ENCODE peak calls at places on chromosomes 5 and 9, in four cellular contexts. Y is HCT116, E is sigmoid colon, A is H1. U is an unnamed sample. For H3K4me1, the result is how much of the 10 kb centered on the place peaks cover.

GRCh38 chr9:69283003-69283402 is 42.0 kb upstream of the ENTREP1 start:
- DNase-seq in Y (no peak), E (no peak), A (no peak), U (no peak)

GRCh38 chr5:152271420-152271819 is 133.7 kb downstream of the NMUR2 start:
- DNase-seq in Y (peak), E (no peak), A (no peak), U (no peak)

GRCh38 chr9:26723486-26723885 is 169.1 kb downstream of the CAAP1 start:
- DNase-seq in Y (peak), E (no peak), A (peak), U (no peak)

GRCh38 chr5:61910771-61911170 is 395.2 kb upstream of the KIF2A start:
- DNase-seq in Y (no peak), E (no peak), A (no peak), U (no peak)

GRCh38 chr9:77802064-77802463 is 153.9 kb upstream of the GNA14 start:
- DNase-seq in Y (no peak), E (no peak), A (no peak), U (no peak)

GRCh38 chr9:33439731-33440130 is 7.7 kb downstream of the AQP3 start:
- DNase-seq in Y (no peak), E (no peak), A (no peak), U (no peak)

GRCh38 chr9:93288891-93289883 is 105.2 kb downstream of the WNK2 start:
- DNase-seq in Y (no peak), E (no peak), A (peak), U (no peak)

GRCh38 chr9:128636024-128636390 is 20.6 kb downstream of the DYNC2I2 start:
- DNase-seq in Y (no peak), E (no peak), A (peak), U (peak)

GRCh38 chr9:127980056-127980705 is 608 bp downstream of the EEIG1 start:
- DNase-seq in Y (no peak), E (peak), A (peak), U (peak)

GRCh38 chr5:69517763-69518212 is 25.2 kb downstream of the OCLN start:
- DNase-seq in Y (no peak), E (no peak), A (no peak), U (peak)

GRCh38 chr5:35657877-35658276 is 40.2 kb downstream of the SPEF2 start:
- DNase-seq in Y (no peak), E (no peak), A (no peak), U (no peak)

GRCh38 chr9:91949293-91949945 is 609 bp downstream of the ROR2 start:
- DNase-seq in Y (no peak), E (peak), A (peak), U (peak)

GRCh38 chr9:89097219-89097618 is 81.4 kb downstream of the SHC3 start:
- DNase-seq in Y (no peak), E (no peak), A (no peak), U (no peak)

GRCh38 chr5:151315998-151316597 is 12.5 kb upstream of the SLC36A3 start:
- DNase-seq in Y (peak), E (peak), A (peak), U (peak)

GRCh38 chr5:179731791-179732411 is 721 bp upstream of the MAML1 start:
- DNase-seq in Y (no peak), E (peak), A (peak), U (no peak)

GRCh38 chr5:11157132-11157531 is 396.1 kb upstream of the DAP start:
- DNase-seq in Y (no peak), E (no peak), A (no peak), U (no peak)

GRCh38 chr5:60519372-60519771 is 180.6 kb downstream of the DEPDC1B start:
- DNase-seq in Y (no peak), E (no peak), A (no peak), U (no peak)

GRCh38 chr9:108468364-108468763 is 387.4 kb downstream of the ACTL7B start:
- DNase-seq in Y (peak), E (no peak), A (peak), U (no peak)

GRCh38 chr5:58544195-58544594 is 38.7 kb upstream of the RAB3C start:
- DNase-seq in Y (no peak), E (no peak), A (no peak), U (no peak)

GRCh38 chr9:100306283-100306682 is 46.5 kb downstream of the TEX10 start:
- DNase-seq in Y (no peak), E (no peak), A (no peak), U (no peak)

GRCh38 chr9:7058539-7058938 is 300.8 kb downstream of the KDM4C start:
- DNase-seq in Y (no peak), E (no peak), A (no peak), U (no peak)

GRCh38 chr9:123400926-123401503 is 45.0 kb downstream of the CRB2 start:
- DNase-seq in Y (no peak), E (no peak), A (no peak), U (no peak)

GRCh38 chr9:101462558-101462957 is 27.0 kb upstream of the ALDOB start:
- DNase-seq in Y (no peak), E (no peak), A (no peak), U (no peak)

GRCh38 chr9:105187781-105188180 is 56.7 kb upstream of the SLC44A1 start:
- DNase-seq in Y (no peak), E (no peak), A (no peak), U (no peak)

GRCh38 chr5:168578506-168579205 is 512 bp downstream of the PANK3 start:
- DNase-seq in Y (no peak), E (peak), A (peak), U (no peak)

GRCh38 chr9:110933350-110934001 is 104.8 kb downstream of the LPAR1 start:
- DNase-seq in Y (no peak), E (no peak), A (no peak), U (no peak)

GRCh38 chr9:83359039-83359438 is 179.2 kb downstream of the FRMD3 start:
- DNase-seq in Y (no peak), E (no peak), A (no peak), U (no peak)

GRCh38 chr9:93094294-93095204 is 1.5 kb upstream of the CARD19 start:
- DNase-seq in Y (no peak), E (peak), A (no peak), U (no peak)

GRCh38 chr9:111952559-111952958 is 55.9 kb downstream of the UGCG start:
- DNase-seq in Y (no peak), E (no peak), A (no peak), U (no peak)
- TF ChIP-seq POLR2AphosphoS5 in Y (no peak), E (no peak), A (no peak), U (no peak)

DNA sequence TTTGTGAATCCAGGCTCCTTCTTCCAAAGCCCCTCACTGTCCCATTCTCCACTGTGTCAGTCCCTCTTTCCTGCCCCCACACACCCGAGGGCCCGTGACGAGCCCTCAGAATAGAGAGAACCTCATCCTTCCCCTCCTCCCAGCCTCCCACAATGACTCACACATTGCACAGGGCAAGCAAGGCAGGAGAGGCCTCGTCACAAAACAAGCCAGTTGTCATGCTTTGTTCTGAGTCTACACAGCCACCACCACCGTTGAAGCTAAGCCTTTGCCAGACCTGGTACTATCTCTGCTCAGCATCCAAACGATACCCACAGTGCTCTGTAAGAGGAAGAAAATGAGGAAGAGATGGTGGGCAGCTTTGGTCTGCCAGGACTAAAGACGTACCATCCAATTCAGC is 142.2 kb upstream of the ZNF366 start:
- DNase-seq in Y (no peak), E (peak), A (no peak), U (no peak)
- H3K4me1 ChIP-seq in Y (under half), E (under half), A (under half), U (under half)

GRCh38 chr9:98726735-98727134 is 18.0 kb upstream of the GABBR2 start:
- DNase-seq in Y (no peak), E (no peak), A (no peak), U (no peak)
- H3K4me3 ChIP-seq in Y (no peak), E (no peak), A (no peak), U (no peak)

DNA sequence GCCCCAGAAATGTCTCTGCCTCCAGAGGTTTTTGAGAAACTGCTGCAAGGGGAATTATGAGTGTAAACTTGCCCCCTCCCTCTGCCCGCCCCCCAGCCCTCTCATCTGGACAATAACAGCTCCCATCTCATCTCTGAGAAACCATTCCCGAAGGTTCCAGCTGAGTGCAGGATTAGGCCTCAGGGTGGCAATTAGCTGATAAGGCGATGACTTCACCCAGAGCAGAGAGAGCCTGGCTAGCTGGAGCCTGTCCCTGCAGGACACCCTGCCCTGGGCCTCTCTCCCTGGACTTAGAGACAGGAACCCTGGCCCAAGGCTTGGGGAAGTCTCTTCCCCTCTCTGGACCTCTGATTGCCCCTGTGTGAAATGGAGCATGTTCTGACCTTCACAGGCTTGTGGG is 45.7 kb upstream of the HAND1 start:
- DNase-seq in Y (no peak), E (no peak), A (no peak), U (no peak)
- TF ChIP-seq POLR2AphosphoS5 in Y (no peak), E (no peak), A (no peak), U (no peak)

DNA sequence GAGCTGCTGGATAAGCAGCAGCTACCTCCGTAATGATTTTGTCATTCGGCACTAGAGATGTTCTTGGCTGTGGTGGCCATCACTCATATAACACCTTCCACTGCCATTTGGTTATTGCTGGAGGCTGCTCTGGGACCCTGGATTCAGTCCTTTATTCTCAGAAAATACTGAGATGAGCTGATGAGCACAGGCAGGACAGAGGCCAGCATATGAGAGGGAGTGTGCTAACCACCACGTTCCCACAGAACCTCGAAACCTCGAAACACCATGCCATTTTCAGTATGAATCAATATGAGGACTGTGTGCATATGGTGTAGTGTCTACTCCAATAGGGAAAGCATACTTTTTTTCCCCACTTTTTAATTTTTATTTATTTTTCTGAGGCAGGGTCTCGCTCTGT is 56.6 kb downstream of the ADAM19 start:
- DNase-seq in Y (no peak), E (no peak), A (no peak), U (no peak)
- H3K4me1 ChIP-seq in Y (under half), E (under half), A (under half), U (under half)

DNA sequence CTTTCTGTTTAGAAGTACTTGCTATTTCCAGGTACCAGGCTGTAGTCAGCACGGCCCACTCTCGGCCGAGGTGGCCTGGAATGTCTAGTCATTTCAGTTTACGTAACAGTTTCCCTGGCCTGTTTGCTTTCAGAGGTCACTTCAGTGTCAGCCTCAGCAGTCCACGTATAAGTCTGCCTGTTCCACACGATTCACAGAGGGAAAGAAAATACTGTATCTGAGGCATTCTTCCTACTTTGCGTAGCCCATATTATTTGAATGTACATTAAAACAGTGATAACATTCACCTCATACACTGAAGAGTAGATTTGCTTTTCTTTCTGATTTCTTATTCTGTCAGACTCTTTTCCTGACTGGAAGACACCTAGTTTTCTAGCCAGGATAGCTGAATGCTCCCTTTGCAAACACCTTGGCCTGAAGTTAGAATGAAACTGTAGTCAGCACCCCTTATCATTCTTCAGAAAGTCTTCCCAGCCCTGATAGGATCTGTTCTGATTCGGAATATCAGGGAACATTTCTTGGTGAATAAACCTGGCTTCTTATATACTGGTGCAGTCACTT is 140.9 kb downstream of the AOPEP start:
- DNase-seq in Y (peak), E (peak), A (peak), U (peak)
- H3K4me3 ChIP-seq in Y (no peak), E (no peak), A (no peak), U (no peak)

DNA sequence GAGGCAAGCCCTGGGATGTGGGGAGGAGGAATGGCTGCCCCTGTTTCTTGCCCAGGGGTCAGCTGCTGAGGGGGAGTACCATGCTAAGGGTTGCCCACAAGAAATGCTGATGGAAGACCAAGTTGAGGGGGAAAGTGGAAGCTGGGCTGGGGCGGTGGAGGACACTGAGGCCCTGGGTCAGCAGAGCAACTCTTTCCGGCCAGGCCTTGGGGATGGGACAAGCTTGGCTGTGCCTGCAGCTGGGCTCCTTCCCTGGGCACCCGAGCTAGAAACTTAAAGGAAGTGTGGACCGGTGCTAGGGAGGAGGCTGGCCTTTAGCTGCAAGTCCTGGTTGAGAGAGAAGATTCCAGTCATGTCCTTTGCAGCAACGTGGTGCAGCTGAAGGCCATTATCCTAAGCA is 22.7 kb downstream of the CSF1R start:
- DNase-seq in Y (no peak), E (peak), A (no peak), U (no peak)
- TF ChIP-seq POLR2AphosphoS5 in Y (no peak), E (no peak), A (no peak), U (no peak)